ENCODE peak calls at places on chromosomes 12 and 14, in five cellular contexts. One of them, this sample, is unnamed.

GRCh38 chr12:109604902-109605536 is 31.4 kb downstream of the MVK start:
- DNase-seq in germinal center: no peak
- DNase-seq in LoVo: no peak
- DNase-seq in GM23338: no peak
- DNase-seq in hepatocyte: no peak
- DNase-seq in this sample: no peak

GRCh38 chr12:130710001-130710732 is 5.9 kb downstream of the RIMBP2 start:
- DNase-seq in LoVo: no peak
- DNase-seq in GM23338: no peak
- DNase-seq in hepatocyte: no peak
- DNase-seq in germinal center: no peak
- DNase-seq in this sample: peak; percentile 51

GRCh38 chr14:64970776-64971451 is 1.2 kb downstream of the RAB15 start:
- DNase-seq in hepatocyte: peak; percentile 34
- DNase-seq in LoVo: peak; percentile 32
- DNase-seq in GM23338: peak; percentile 48
- DNase-seq in germinal center: no peak
- DNase-seq in this sample: peak; percentile 66

GRCh38 chr14:36315159-36315853 is 5.1 kb downstream of the MBIP start:
- DNase-seq in LoVo: no peak
- DNase-seq in hepatocyte: no peak
- DNase-seq in germinal center: no peak
- DNase-seq in GM23338: peak; percentile 20
- DNase-seq in this sample: no peak

GRCh38 chr14:67719866-67720265 is 18.2 kb downstream of the RDH12 start:
- DNase-seq in germinal center: no peak
- DNase-seq in LoVo: no peak
- DNase-seq in GM23338: no peak
- DNase-seq in hepatocyte: no peak
- DNase-seq in this sample: no peak

GRCh38 chr14:53376064-53376463 is 222.9 kb upstream of the DDHD1 start:
- DNase-seq in LoVo: no peak
- DNase-seq in germinal center: no peak
- DNase-seq in GM23338: no peak
- DNase-seq in hepatocyte: no peak
- DNase-seq in this sample: no peak

GRCh38 chr12:68292157-68292940 is 38.9 kb upstream of the IL22 start:
- DNase-seq in GM23338: no peak
- DNase-seq in hepatocyte: no peak
- DNase-seq in germinal center: no peak
- DNase-seq in LoVo: no peak
- DNase-seq in this sample: no peak

GRCh38 chr14:104820669-104821228 is 19.8 kb downstream of the ZBTB42 start:
- DNase-seq in hepatocyte: peak; percentile 81
- DNase-seq in LoVo: no peak
- DNase-seq in germinal center: no peak
- DNase-seq in GM23338: peak; percentile 79
- DNase-seq in this sample: peak; percentile 91

GRCh38 chr14:56964885-56965284 is 154.6 kb upstream of the OTX2 start:
- DNase-seq in GM23338: no peak
- DNase-seq in hepatocyte: no peak
- DNase-seq in LoVo: no peak
- DNase-seq in germinal center: no peak
- DNase-seq in this sample: no peak

GRCh38 chr14:99996951-99997571 is 68.2 kb upstream of the EVL start:
- DNase-seq in LoVo: no peak
- DNase-seq in hepatocyte: no peak
- DNase-seq in GM23338: no peak
- DNase-seq in germinal center: no peak
- DNase-seq in this sample: no peak

GRCh38 chr14:100078997-100079561 is 13.9 kb downstream of the EVL start:
- DNase-seq in hepatocyte: peak; percentile 42
- DNase-seq in germinal center: no peak
- DNase-seq in LoVo: no peak
- DNase-seq in GM23338: peak; percentile 63
- DNase-seq in this sample: peak; percentile 89

GRCh38 chr14:33464563-33464962 is 486.3 kb downstream of the EGLN3 start:
- DNase-seq in GM23338: no peak
- DNase-seq in hepatocyte: no peak
- DNase-seq in LoVo: no peak
- DNase-seq in germinal center: no peak
- DNase-seq in this sample: no peak

GRCh38 chr12:117685115-117685926 is 283.5 kb downstream of the KSR2 start:
- DNase-seq in LoVo: peak; percentile 42
- DNase-seq in germinal center: no peak
- DNase-seq in GM23338: peak; percentile 94
- DNase-seq in hepatocyte: peak; percentile 88
- DNase-seq in this sample: peak; percentile 97

GRCh38 chr12:61137677-61138380 is 1122.4 kb upstream of the USP15 start:
- DNase-seq in hepatocyte: no peak
- DNase-seq in germinal center: no peak
- DNase-seq in LoVo: no peak
- DNase-seq in GM23338: no peak
- DNase-seq in this sample: no peak

GRCh38 chr14:74524076-74524812 is 30.7 kb downstream of the ISCA2 start:
- DNase-seq in hepatocyte: no peak
- DNase-seq in GM23338: no peak
- DNase-seq in germinal center: no peak
- DNase-seq in LoVo: no peak
- DNase-seq in this sample: no peak

GRCh38 chr14:105216490-105217247 is 31.7 kb upstream of the BTBD6 start:
- DNase-seq in LoVo: no peak
- DNase-seq in hepatocyte: no peak
- DNase-seq in germinal center: no peak
- DNase-seq in GM23338: no peak
- DNase-seq in this sample: no peak

GRCh38 chr12:128449146-128449894 is 182.3 kb downstream of the TMEM132C start:
- DNase-seq in LoVo: no peak
- DNase-seq in GM23338: no peak
- DNase-seq in hepatocyte: no peak
- DNase-seq in germinal center: no peak
- DNase-seq in this sample: no peak

GRCh38 chr12:115760231-115760630 is 517.3 kb downstream of the MED13L start:
- DNase-seq in LoVo: no peak
- DNase-seq in GM23338: no peak
- DNase-seq in germinal center: no peak
- DNase-seq in hepatocyte: no peak
- DNase-seq in this sample: no peak

GRCh38 chr12:31387466-31387865 is 61.5 kb upstream of the SINHCAF start:
- DNase-seq in hepatocyte: no peak
- DNase-seq in GM23338: no peak
- DNase-seq in LoVo: no peak
- DNase-seq in germinal center: no peak
- DNase-seq in this sample: peak; percentile 75

GRCh38 chr14:46580941-46581671 is 70.5 kb downstream of the RPL10L start:
- DNase-seq in germinal center: no peak
- DNase-seq in hepatocyte: peak; percentile 56
- DNase-seq in LoVo: peak; percentile 56
- DNase-seq in GM23338: peak; percentile 65
- DNase-seq in this sample: peak; percentile 69

GRCh38 chr12:124464062-124464461 is 103.3 kb downstream of the NCOR2 start:
- DNase-seq in LoVo: no peak
- DNase-seq in hepatocyte: no peak
- DNase-seq in GM23338: no peak
- DNase-seq in germinal center: no peak
- DNase-seq in this sample: no peak

GRCh38 chr12:8697120-8697475 is 693 bp upstream of the RIMKLB start:
- DNase-seq in germinal center: peak; percentile 15
- DNase-seq in GM23338: peak; percentile 79
- DNase-seq in hepatocyte: peak; percentile 65
- DNase-seq in LoVo: peak; percentile 54
- DNase-seq in this sample: no peak

GRCh38 chr12:105289114-105289904 is 41.2 kb upstream of the C12orf75 start:
- DNase-seq in germinal center: no peak
- DNase-seq in LoVo: no peak
- DNase-seq in hepatocyte: no peak
- DNase-seq in GM23338: no peak
- DNase-seq in this sample: no peak

GRCh38 chr12:103928736-103929050 is 1.5 kb upstream of the HSP90B1 start:
- DNase-seq in germinal center: peak; percentile 58
- DNase-seq in GM23338: peak; percentile 11
- DNase-seq in hepatocyte: peak; percentile 17
- DNase-seq in LoVo: no peak
- DNase-seq in this sample: no peak

GRCh38 chr12:107917912-107918800 is 143.7 kb downstream of the ASCL4 start:
- DNase-seq in LoVo: peak; percentile 57
- DNase-seq in GM23338: peak; percentile 89
- DNase-seq in hepatocyte: peak; percentile 74
- DNase-seq in germinal center: peak; percentile 15
- DNase-seq in this sample: peak; percentile 87

GRCh38 chr12:4268549-4269181 is 4.9 kb upstream of the CCND2 start:
- DNase-seq in germinal center: no peak
- DNase-seq in hepatocyte: no peak
- DNase-seq in LoVo: no peak
- DNase-seq in GM23338: no peak
- DNase-seq in this sample: no peak

GRCh38 chr12:30191701-30192455 is 408.1 kb upstream of the TMTC1 start:
- DNase-seq in GM23338: no peak
- DNase-seq in germinal center: no peak
- DNase-seq in LoVo: no peak
- DNase-seq in hepatocyte: no peak
- DNase-seq in this sample: no peak

GRCh38 chr12:48969847-48970701 is 1.5 kb downstream of the WNT10B start:
- DNase-seq in germinal center: peak; percentile 40
- DNase-seq in GM23338: peak; percentile 51
- DNase-seq in hepatocyte: peak; percentile 69
- DNase-seq in LoVo: no peak
- DNase-seq in this sample: peak; percentile 86